ENCODE peak calls at places on chromosomes 4 and X, in four cellular contexts. One of them, this sample, is unnamed.

GRCh38 chr4:107034982-107035710 is 967 bp downstream of the DKK2 start:
- DNase-seq in hippocampal formation: no peak
- DNase-seq in ACHN: no peak
- DNase-seq in M059J: peak; percentile 18
- DNase-seq in this sample: peak; percentile 34

GRCh38 chr4:15913631-15913970 is 24.9 kb downstream of the FGFBP1 start:
- DNase-seq in M059J: peak; percentile 98
- DNase-seq in hippocampal formation: no peak
- DNase-seq in ACHN: peak; percentile 86
- DNase-seq in this sample: no peak

GRCh38 chr4:71268156-71268555 is 70.7 kb upstream of the SLC4A4 start:
- DNase-seq in M059J: peak; percentile 47
- DNase-seq in hippocampal formation: no peak
- DNase-seq in ACHN: no peak
- DNase-seq in this sample: no peak

GRCh38 chrX:150879855-150880807 is 18.3 kb downstream of the CD99L2 start:
- DNase-seq in ACHN: no peak
- DNase-seq in M059J: peak; percentile 16
- DNase-seq in hippocampal formation: no peak
- DNase-seq in this sample: no peak

GRCh38 chrX:48958635-48959094 is 1.3 kb upstream of the OTUD5 start:
- DNase-seq in hippocampal formation: no peak
- DNase-seq in ACHN: peak; percentile 27
- DNase-seq in M059J: peak; percentile 79
- DNase-seq in this sample: peak; percentile 59

GRCh38 chr4:109912706-109913621 is at the start of gene EGF:
- DNase-seq in ACHN: peak; percentile 60
- DNase-seq in hippocampal formation: peak; percentile 2
- DNase-seq in M059J: peak; percentile 79
- DNase-seq in this sample: no peak

GRCh38 chr4:8409271-8410065 is 31.1 kb downstream of the ACOX3 start:
- DNase-seq in M059J: no peak
- DNase-seq in hippocampal formation: no peak
- DNase-seq in ACHN: no peak
- DNase-seq in this sample: peak; percentile 81

GRCh38 chrX:140391313-140391712 is 113.6 kb downstream of the SOX3 start:
- DNase-seq in ACHN: no peak
- DNase-seq in hippocampal formation: no peak
- DNase-seq in M059J: no peak
- DNase-seq in this sample: no peak

GRCh38 chr4:7778524-7779193 is 161.0 kb downstream of the AFAP1 start:
- DNase-seq in hippocampal formation: no peak
- DNase-seq in ACHN: no peak
- DNase-seq in M059J: no peak
- DNase-seq in this sample: no peak

GRCh38 chrX:70769659-70770232 is 138.8 kb downstream of the TEX11 start:
- DNase-seq in hippocampal formation: no peak
- DNase-seq in M059J: peak; percentile 6
- DNase-seq in ACHN: peak; percentile 2
- DNase-seq in this sample: no peak

GRCh38 chrX:119981286-119982070 is 37.9 kb upstream of the NKAP start:
- DNase-seq in hippocampal formation: no peak
- DNase-seq in ACHN: peak; percentile 7
- DNase-seq in M059J: peak; percentile 49
- DNase-seq in this sample: no peak

GRCh38 chr4:150308824-150309472 is 230.7 kb downstream of the DCLK2 start:
- DNase-seq in ACHN: peak; percentile 38
- DNase-seq in hippocampal formation: no peak
- DNase-seq in M059J: peak; percentile 70
- DNase-seq in this sample: no peak